ENCODE peak calls at places on chromosomes 7 and 10, in nine cellular contexts. D is endodermal cell, O is tibial artery, I is AG10803, P is uterus, N is adrenal gland, A is AG09309, E is BJ, Y is astrocyte of the cerebellum. J is an unnamed sample.

GRCh38 chr7:155848691-155849690 is 36.7 kb upstream of the SHH start:
- DNase-seq in A (no peak), Y (no peak), N (no peak), D (peak), E (no peak), O (no peak), I (no peak), P (no peak), J (no peak)

GRCh38 chr7:144769352-144769751 is 66.5 kb downstream of the TPK1 start:
- DNase-seq in P (no peak), D (no peak), Y (no peak), I (no peak), A (no peak), E (no peak), N (no peak), O (no peak), J (no peak)

GRCh38 chr10:15898046-15898445 is 37.7 kb upstream of the MINDY3 start:
- DNase-seq in N (no peak), A (no peak), D (no peak), P (no peak), I (peak), O (no peak), Y (no peak), E (no peak), J (no peak)

GRCh38 chr10:97939446-97939990 is 89.9 kb downstream of the GOLGA7B start:
- DNase-seq in A (no peak), D (no peak), E (no peak), P (no peak), Y (no peak), I (no peak), O (no peak), N (no peak), J (no peak)

GRCh38 chr7:46244752-46245151 is 323.7 kb upstream of the IGFBP3 start:
- DNase-seq in N (no peak), A (no peak), D (no peak), I (peak), P (no peak), Y (no peak), O (no peak), E (no peak), J (no peak)

GRCh38 chr10:42743697-42744096 is 38.9 kb upstream of the BMS1 start:
- DNase-seq in I (no peak), D (no peak), A (no peak), N (no peak), P (no peak), Y (no peak), O (no peak), E (no peak), J (no peak)

GRCh38 chr7:5380350-5381210 is 43.1 kb downstream of the TNRC18 start:
- DNase-seq in A (no peak), D (no peak), E (no peak), O (no peak), P (no peak), Y (no peak), I (no peak), N (no peak), J (no peak)

GRCh38 chr7:22452142-22452763 is 47.7 kb downstream of the STEAP1B start:
- DNase-seq in E (no peak), D (peak), Y (no peak), I (peak), P (no peak), N (peak), O (no peak), A (no peak), J (peak)

GRCh38 chr10:4720463-4720862 is 105.5 kb upstream of the AKR1E2 start:
- DNase-seq in P (no peak), O (no peak), N (no peak), D (no peak), I (peak), Y (no peak), E (no peak), A (no peak), J (no peak)

GRCh38 chr7:142498364-142498763 is 240.5 kb upstream of the PRSS58 start:
- DNase-seq in E (no peak), Y (no peak), O (no peak), P (no peak), N (no peak), I (no peak), A (no peak), D (no peak), J (no peak)

GRCh38 chr10:127444155-127444554 is 105.0 kb upstream of the NPS start:
- DNase-seq in Y (no peak), D (no peak), I (no peak), N (no peak), E (no peak), A (no peak), P (no peak), O (no peak), J (no peak)

GRCh38 chr7:157004050-157004838 is 6.2 kb downstream of the MNX1 start:
- DNase-seq in P (no peak), D (peak), A (no peak), E (no peak), Y (no peak), O (no peak), I (peak), N (no peak), J (peak)
- TF ChIP-seq CTCF in P (no peak), D (no peak), A (no peak), E (no peak), Y (no peak), O (no peak), I (no peak), N (no peak), J (no peak)

DNA sequence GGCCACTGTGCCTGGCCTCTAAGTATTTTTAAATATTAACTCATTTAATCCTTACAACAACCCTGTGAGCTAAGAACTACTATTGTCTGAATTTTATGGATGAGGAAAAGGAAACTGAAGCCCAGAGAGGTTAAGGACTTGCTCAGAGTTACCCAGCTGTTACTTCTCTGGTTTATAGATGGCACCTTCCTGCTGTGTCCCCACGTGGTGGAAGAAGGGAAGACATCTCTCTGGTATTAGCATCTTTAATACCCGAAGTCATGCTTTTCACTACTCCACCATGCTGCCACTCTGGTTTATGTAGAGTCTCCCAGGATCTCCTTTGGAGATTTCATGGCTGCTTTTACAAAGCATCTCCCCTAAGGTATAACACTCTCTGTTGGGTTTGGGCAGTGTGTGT is 105.5 kb upstream of the MKLN1 start:
- DNase-seq in Y (no peak), N (no peak), D (no peak), O (no peak), P (no peak), E (no peak), I (no peak), A (no peak), J (no peak)
- TF ChIP-seq CTCF in Y (no peak), N (no peak), D (peak), O (no peak), P (no peak), E (no peak), I (no peak), A (peak), J (no peak)

DNA sequence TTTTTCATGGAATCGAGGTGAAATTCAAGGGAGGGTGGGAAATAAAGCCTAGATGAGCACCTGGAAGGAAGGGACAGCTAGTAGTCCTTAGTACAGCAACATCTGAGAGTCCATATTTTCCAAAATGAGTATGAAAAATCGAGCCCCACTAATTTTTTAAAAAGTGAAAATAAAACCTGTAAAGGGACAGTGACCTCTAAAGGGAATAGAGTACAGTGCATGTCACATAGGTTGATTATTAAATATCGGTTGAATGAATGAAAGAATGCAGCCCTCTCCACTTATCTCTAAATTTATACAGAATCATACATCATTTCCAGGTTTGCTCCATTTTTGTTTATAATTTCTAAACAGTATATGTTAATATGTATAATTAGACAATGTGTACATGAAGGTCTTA is 1088.5 kb upstream of the GHITM start:
- DNase-seq in N (no peak), P (no peak), A (no peak), Y (no peak), I (no peak), D (no peak), E (no peak), O (no peak), J (no peak)
- TF ChIP-seq CTCF in N (no peak), P (no peak), A (no peak), Y (no peak), I (no peak), D (peak), E (no peak), O (no peak), J (no peak)

GRCh38 chr7:7739204-7739603 is 20.8 kb upstream of the RPA3 start:
- DNase-seq in E (no peak), D (no peak), I (no peak), P (no peak), N (no peak), A (no peak), Y (no peak), O (no peak), J (no peak)
- TF ChIP-seq CTCF in E (no peak), D (no peak), I (no peak), P (no peak), N (no peak), A (no peak), Y (no peak), O (no peak), J (no peak)

GRCh38 chr7:50226669-50227068 is 77.8 kb upstream of the IKZF1 start:
- DNase-seq in D (no peak), P (no peak), O (no peak), N (no peak), I (no peak), A (no peak), E (no peak), Y (no peak), J (no peak)

GRCh38 chr7:50227623-50228618 is 76.6 kb upstream of the IKZF1 start:
- DNase-seq in O (no peak), E (no peak), Y (no peak), N (no peak), D (no peak), P (no peak), I (no peak), A (no peak), J (no peak)

GRCh38 chr7:50226139-50226538 is 78.4 kb upstream of the IKZF1 start:
- DNase-seq in Y (no peak), O (no peak), P (no peak), I (no peak), A (no peak), E (no peak), D (no peak), N (no peak), J (no peak)

GRCh38 chr7:50229964-50230363 is 74.6 kb upstream of the IKZF1 start:
- DNase-seq in O (no peak), N (no peak), D (no peak), I (no peak), A (no peak), P (no peak), E (no peak), Y (no peak), J (no peak)
- TF ChIP-seq CTCF in O (no peak), N (no peak), D (peak), I (peak), A (peak), P (no peak), E (peak), Y (peak), J (peak)

GRCh38 chr7:86598721-86599120 is 45.0 kb upstream of the GRM3 start:
- DNase-seq in N (no peak), I (no peak), O (no peak), D (peak), E (no peak), P (no peak), A (no peak), Y (no peak), J (no peak)

GRCh38 chr7:86598311-86598710 is 45.4 kb upstream of the GRM3 start:
- DNase-seq in O (no peak), I (no peak), D (peak), N (peak), Y (no peak), P (no peak), A (no peak), E (no peak), J (peak)

DNA sequence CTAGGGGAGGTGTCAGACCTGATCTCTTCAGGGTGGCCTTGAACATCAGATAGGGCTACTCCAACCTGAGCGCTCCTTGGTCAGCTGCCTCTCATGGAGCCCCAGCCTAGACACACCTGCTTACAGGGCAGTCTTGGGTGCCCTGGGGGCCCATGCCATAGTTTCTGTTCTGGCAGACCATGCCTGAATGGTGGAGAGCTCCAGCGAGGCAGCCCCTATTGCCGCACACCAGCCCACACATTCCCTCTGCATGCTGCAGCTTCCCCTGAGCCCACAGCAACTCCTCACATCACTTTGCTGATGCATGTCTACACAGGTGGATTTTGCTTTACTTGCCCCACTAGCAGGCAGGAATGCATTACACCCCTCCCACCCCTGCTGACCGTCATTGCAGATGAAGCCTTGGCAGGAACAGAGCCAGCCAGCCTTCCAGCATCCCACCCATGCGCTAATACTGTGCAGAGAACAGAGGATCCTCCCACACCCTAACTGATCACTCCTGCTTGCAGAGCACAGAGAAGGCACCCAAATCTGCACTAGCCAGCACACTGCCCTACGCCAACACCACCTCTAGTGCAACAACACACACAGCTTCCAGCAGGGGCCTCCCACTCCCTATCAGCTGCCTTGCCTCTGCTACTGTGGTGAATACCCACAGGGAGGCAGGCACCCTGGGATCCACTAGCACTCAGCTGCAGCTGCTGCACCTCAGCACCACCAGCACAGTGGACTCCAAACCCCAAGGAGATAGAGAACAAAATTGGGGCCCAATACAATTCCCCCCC is 43.0 kb upstream of the GRM3 start:
- DNase-seq in I (no peak), E (no peak), N (no peak), D (peak), Y (no peak), O (no peak), P (no peak), A (no peak), J (no peak)
- TF ChIP-seq CTCF in I (no peak), E (no peak), N (no peak), D (peak), Y (no peak), O (no peak), P (no peak), A (no peak), J (no peak)

DNA sequence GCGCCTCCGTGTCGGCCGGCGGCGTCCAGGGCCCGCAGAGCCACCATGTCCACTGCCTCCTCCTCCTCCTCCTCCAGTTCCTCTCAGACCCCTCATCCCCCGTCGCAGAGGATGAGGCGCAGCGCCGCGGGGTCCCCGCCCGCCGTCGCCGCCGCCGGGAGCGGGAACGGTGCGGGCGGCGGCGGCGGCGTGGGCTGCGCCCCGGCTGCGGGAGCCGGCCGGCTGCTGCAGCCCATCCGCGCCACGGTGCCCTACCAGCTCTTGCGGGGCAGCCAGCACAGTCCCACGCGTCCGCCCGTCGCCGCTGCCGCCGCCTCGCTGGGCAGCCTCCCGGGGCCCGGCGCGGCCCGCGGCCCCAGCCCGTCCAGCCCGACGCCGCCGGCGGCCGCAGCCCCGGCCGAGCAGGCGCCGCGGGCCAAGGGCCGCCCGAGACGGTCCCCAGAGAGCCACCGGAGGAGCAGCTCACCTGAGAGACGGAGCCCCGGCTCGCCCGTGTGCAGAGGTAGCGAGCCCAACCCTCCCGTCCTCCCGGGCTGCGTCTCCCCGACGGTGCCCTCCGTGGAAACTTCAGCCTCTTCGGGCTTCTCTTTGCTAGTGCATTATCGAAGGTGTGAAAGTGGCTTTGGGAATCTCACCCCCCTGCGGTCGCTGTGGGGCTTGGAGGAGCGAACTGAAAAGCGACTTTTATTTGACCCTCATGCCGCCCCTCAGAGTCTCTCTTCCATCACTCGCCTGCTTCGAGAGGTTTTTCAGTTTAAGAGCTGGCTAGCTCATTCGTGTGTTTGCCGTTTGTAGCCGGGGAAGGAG is 913 bp downstream of the GLCCI1 start:
- DNase-seq in A (no peak), Y (peak), I (peak), O (peak), N (peak), D (peak), E (no peak), P (peak), J (peak)
- TF ChIP-seq CTCF in A (no peak), Y (no peak), I (peak), O (no peak), N (no peak), D (peak), E (peak), P (no peak), J (no peak)

GRCh38 chr10:58241346-58241745 is 26.3 kb downstream of the IPMK start:
- DNase-seq in A (peak), N (no peak), P (no peak), O (no peak), D (no peak), Y (peak), I (peak), E (no peak), J (no peak)
- TF ChIP-seq CTCF in A (no peak), N (no peak), P (no peak), O (no peak), D (no peak), Y (no peak), I (no peak), E (no peak), J (no peak)

DNA sequence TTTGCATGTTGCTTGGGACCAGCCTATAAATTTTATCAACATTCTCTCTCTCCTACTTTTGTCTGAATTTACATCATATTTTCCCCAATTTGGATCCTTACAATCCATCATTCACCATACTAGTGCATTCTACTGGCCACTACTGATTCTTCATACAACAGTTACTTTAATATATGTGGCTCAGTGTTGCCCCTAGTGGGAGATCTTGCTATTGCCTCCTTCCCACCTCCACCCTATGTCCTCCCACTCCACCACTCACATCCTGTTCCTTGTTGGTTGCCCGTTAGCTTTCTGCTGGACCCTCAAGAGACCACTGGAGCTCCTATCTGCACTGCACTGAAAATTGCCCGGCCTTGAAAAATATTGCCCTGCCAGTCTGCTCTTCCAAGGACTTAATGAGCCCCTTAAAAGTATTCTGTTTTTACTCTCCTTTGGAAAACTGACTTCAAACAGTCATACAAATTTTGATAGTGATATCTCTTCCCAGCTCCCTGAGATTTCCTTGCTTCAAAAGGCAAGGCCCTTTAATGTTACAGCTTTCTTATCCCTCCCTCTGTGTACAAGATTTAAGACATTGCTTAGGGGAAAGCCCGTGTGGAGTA is 243.2 kb upstream of the TMEM229A start:
- DNase-seq in N (no peak), O (no peak), E (no peak), I (no peak), A (no peak), Y (no peak), D (peak), P (no peak), J (peak)
- TF ChIP-seq CTCF in N (peak), O (no peak), E (peak), I (peak), A (no peak), Y (peak), D (peak), P (no peak), J (peak)

GRCh38 chr10:91925022-91925320 is 1.4 kb downstream of the BTAF1 start:
- DNase-seq in D (no peak), I (peak), O (no peak), A (no peak), N (no peak), Y (no peak), P (no peak), E (no peak), J (no peak)

GRCh38 chr10:91919651-91920050 is 3.9 kb upstream of the BTAF1 start:
- DNase-seq in A (no peak), P (no peak), N (no peak), E (no peak), O (no peak), D (no peak), I (no peak), Y (no peak), J (no peak)

GRCh38 chr10:91923371-91924211 is at the start of gene BTAF1:
- DNase-seq in O (peak), A (peak), N (peak), I (peak), Y (peak), P (peak), E (peak), D (peak), J (peak)

DNA sequence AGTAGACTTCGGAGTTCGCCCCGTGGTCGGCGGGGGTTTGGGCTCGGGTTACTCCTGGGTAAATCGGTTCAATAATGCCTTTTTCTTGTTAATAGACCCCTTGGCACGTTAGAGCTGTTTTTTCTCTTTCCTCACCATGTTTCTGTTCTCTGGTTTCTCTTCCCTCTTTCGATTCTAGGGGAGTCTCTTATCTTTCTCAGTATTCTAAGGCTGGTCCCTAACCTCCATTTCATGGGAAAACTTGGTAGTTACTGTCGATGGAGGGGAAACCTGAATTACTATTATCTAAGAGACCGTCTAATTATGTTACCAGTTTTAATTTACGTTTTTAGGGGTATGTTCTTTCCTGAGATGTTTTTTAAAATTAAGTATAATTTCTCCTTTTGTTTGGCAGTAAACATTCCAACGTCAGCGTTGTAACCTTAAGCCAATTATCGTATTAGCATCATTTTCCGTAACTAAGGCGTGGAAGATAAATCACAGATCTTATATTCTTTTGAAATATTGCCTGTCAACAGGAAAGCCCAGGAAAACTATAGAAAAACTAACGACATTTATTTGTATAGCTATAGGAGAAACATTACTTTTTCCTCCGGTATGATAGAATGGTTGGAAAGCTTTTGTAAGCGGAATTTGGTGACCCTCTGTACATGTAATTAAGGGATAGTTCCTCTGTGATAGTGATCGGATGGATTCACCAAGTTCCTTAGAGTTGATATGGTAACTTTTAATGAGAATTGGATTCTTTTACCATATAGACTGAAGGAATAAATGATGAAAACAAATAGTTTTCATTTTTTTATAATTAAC is 847 bp downstream of the BTAF1 start:
- DNase-seq in I (no peak), P (no peak), Y (no peak), D (no peak), N (no peak), A (no peak), E (no peak), O (no peak), J (no peak)
- TF ChIP-seq CTCF in I (no peak), P (no peak), Y (no peak), D (no peak), N (no peak), A (no peak), E (no peak), O (no peak), J (no peak)